ENCODE peak calls at places on chromosomes 1 and 21, in four cellular contexts. S, I, H and V are unnamed samples. For H3K36me3, the result is how much of the 10 kb centered on the place peaks cover.

GRCh38 chr1:151398691-151399065 is 695 bp upstream of the PSMB4 start:
- DNase-seq in I (peak), S (no peak), H (no peak), V (no peak)

GRCh38 chr1:162397943-162398560 is 13.9 kb downstream of the SH2D1B start:
- DNase-seq in S (no peak), H (no peak), I (peak), V (no peak)

GRCh38 chr1:76799700-76800099 is 67.6 kb upstream of the ST6GALNAC5 start:
- DNase-seq in H (no peak), S (no peak), I (no peak), V (no peak)

GRCh38 chr1:18299441-18300338 is 181.0 kb upstream of the KLHDC7A start:
- DNase-seq in S (no peak), I (peak), H (no peak), V (no peak)

GRCh38 chr1:215665212-215665611 is 98.1 kb downstream of the KCTD3 start:
- DNase-seq in H (peak), I (no peak), S (peak), V (no peak)

GRCh38 chr1:5755552-5756125 is 236.6 kb downstream of the NPHP4 start:
- DNase-seq in I (no peak), S (no peak), H (no peak), V (no peak)

GRCh38 chr1:5375437-5375836 is 616.8 kb downstream of the NPHP4 start:
- DNase-seq in H (no peak), S (no peak), I (no peak), V (no peak)

GRCh38 chr1:1118011-1118892 is 2.4 kb upstream of the C1orf159 start:
- DNase-seq in S (no peak), H (no peak), I (no peak), V (no peak)

GRCh38 chr1:47755368-47755990 is 241.7 kb downstream of the TRABD2B start:
- DNase-seq in I (peak), H (no peak), S (no peak), V (no peak)

GRCh38 chr1:181013144-181013543 is 9.5 kb downstream of the STX6 start:
- DNase-seq in S (no peak), I (no peak), H (no peak), V (no peak)

GRCh38 chr1:77010937-77011336 is 143.7 kb downstream of the ST6GALNAC5 start:
- DNase-seq in S (no peak), I (peak), H (no peak), V (no peak)

GRCh38 chr1:93448983-93449805 is 1.3 kb downstream of the FNBP1L start:
- DNase-seq in S (peak), I (peak), H (peak), V (no peak)

GRCh38 chr1:205665216-205665757 is 15.0 kb downstream of the SLC45A3 start:
- DNase-seq in I (no peak), S (no peak), H (no peak), V (no peak)

GRCh38 chr21:33360281-33360680 is 35.5 kb downstream of the IFNAR1 start:
- DNase-seq in H (peak), S (peak), I (no peak), V (no peak)

GRCh38 chr1:43232071-43232470 is 37.7 kb upstream of the TMEM125 start:
- DNase-seq in H (peak), S (peak), I (peak), V (no peak)

GRCh38 chr1:59570524-59570923 is 244.2 kb upstream of the HOOK1 start:
- DNase-seq in H (peak), I (no peak), S (peak), V (no peak)

GRCh38 chr1:96918406-96918805 is 196.8 kb downstream of the PTBP2 start:
- DNase-seq in S (peak), H (peak), I (no peak), V (no peak)

GRCh38 chr1:73820843-73821242 is 377.1 kb downstream of the LRRIQ3 start:
- DNase-seq in H (no peak), S (no peak), I (no peak), V (no peak)

GRCh38 chr1:6287431-6287886 is 26.6 kb upstream of the GPR153 start:
- DNase-seq in I (no peak), S (peak), H (no peak), V (no peak)

GRCh38 chr1:1558591-1558990 is 16.1 kb downstream of the SSU72 start:
- DNase-seq in H (no peak), I (no peak), S (no peak), V (no peak)

GRCh38 chr1:40893946-40894345 is 31.8 kb upstream of the CITED4 start:
- DNase-seq in H (no peak), S (no peak), I (no peak), V (no peak)

GRCh38 chr1:229582011-229582694 is 23.6 kb upstream of the ABCB10 start:
- DNase-seq in H (peak), I (no peak), S (peak), V (no peak)
- H3K36me3 ChIP-seq in H (under half), I (under half), S (under half), V (under half)

DNA sequence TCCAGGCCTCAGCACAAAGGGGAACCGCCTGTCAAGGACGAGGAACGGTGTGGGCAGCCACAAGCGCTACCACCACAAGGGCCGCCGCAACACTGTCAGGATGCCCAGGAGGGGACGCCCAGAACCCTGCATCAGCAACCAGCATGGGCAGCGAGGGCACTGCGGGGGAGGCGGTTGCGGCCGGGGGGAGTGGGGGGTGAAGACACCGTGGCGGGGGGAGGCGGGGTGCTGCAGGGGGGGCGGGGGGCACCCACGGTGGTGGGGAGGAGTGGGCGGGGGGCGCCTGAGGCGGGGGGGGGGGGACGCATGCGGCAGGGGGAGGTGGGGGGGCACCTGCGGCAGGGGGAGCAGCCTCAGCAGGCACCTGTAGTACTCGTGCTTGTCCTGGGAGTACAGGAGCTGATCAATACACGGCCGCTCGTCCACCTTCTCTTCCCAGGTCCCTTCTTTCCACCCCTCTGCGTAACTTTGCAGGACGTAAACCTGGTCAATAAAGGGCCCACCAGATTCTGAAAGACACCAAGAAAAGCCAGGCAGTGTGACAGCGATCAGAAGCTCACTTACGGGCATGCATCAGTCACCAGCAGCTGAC is 4.6 kb downstream of the POFUT2 start:
- DNase-seq in S (no peak), H (no peak), I (no peak), V (no peak)
- H3K9ac ChIP-seq in S (no peak), H (no peak), I (no peak), V (no peak)

GRCh38 chr1:156308078-156308477 is 9.0 kb upstream of the VHLL start:
- DNase-seq in H (peak), I (no peak), S (peak), V (no peak)
- H3K36me3 ChIP-seq in H (half or more), I (under half), S (under half), V (under half)

GRCh38 chr1:91020486-91020885 is 1.3 kb downstream of the ZNF644 start:
- DNase-seq in H (no peak), I (no peak), S (peak), V (no peak)
- H3K9ac ChIP-seq in H (peak), I (peak), S (peak), V (peak)

GRCh38 chr1:208188607-208189006 is 55.6 kb downstream of the PLXNA2 start:
- DNase-seq in I (no peak), H (no peak), S (no peak), V (no peak)
- H3K36me3 ChIP-seq in I (under half), H (under half), S (under half), V (under half)

GRCh38 chr1:31372051-31372450 is 825 bp downstream of the FABP3 start:
- DNase-seq in S (no peak), I (no peak), H (no peak), V (no peak)

GRCh38 chr1:31371560-31371959 is 1.3 kb downstream of the FABP3 start:
- DNase-seq in I (no peak), S (peak), H (no peak), V (no peak)

GRCh38 chr1:31372961-31373896 is at the start of gene FABP3:
- DNase-seq in H (peak), I (peak), S (peak), V (no peak)

GRCh38 chr1:31374511-31375196 is 1.8 kb upstream of the FABP3 start:
- DNase-seq in S (peak), I (no peak), H (peak), V (no peak)

DNA sequence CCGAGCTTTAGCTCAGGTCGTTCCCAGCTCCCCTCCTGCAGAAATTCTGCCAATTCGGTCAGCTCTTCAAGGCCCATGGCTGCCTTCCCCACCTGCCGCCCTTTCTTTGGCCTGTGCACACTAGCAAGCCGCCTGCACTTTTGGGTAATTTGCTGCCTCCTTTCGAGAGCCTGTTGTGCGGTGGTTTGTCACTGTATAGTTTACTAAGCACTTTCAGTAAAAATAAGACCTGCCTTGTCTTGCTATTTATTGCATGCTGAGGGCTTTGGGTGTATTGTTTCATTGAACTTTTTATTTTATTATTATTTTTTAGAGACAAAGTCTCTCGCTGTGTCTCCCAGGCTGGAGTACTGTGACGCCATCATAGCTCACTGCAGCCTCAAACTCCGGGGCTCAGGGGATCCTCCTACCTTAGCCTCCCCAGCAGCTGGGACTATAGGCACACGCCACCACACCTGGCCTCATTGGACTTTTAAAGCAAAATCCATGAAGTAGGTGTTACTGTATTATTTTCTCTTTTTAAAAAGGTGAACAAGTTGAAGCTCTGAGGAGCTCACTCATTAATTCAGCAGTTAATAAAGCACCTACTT is 1.1 kb upstream of the FABP3 start:
- DNase-seq in S (no peak), I (no peak), H (no peak), V (no peak)
- H3K9ac ChIP-seq in S (no peak), I (peak), H (peak), V (no peak)

DNA sequence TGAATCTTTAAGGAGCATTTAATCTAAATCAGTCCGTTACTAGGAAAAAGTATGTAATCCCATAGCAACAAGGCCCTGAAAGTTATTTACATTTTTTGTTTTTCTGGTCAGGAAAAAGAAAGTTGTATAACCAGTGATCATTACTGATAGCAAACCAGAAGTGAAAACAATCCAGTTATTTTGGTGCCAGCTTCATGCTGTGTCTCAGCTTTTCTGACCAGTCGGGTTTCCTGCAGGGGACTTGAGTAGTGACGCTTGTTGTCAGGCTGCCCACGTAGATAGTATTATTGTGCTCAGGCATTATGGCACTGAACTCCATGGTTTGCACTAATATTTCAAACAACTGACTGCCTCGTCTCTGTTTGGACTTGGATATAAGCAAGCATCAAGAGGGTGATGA is 55.2 kb downstream of the SASS6 start:
- DNase-seq in I (no peak), H (no peak), S (no peak), V (no peak)
- H3K36me3 ChIP-seq in I (under half), H (under half), S (under half), V (under half)

GRCh38 chr1:27833470-27833869 is 2.9 kb downstream of the PPP1R8 start:
- DNase-seq in I (no peak), S (no peak), H (no peak), V (no peak)
- H3K9ac ChIP-seq in I (no peak), S (no peak), H (no peak), V (no peak)